ENCODE peak calls at places on chromosomes 1 and 21, in seven cellular contexts. One of them, this sample, is unnamed.

GRCh38 chr1:119554188-119554587 is 47.2 kb downstream of the HSD3B1 start:
- DNase-seq in tibial nerve: peak; percentile 33
- DNase-seq in psoas muscle: no peak
- DNase-seq in cardiac fibroblast: peak; percentile 65
- DNase-seq in BJ: no peak
- DNase-seq in left ventricle myocardium inferior: no peak
- DNase-seq in lower lobe of right lung: no peak
- DNase-seq in this sample: no peak

GRCh38 chr1:92837062-92837461 is 5.2 kb downstream of the RPL5 start:
- DNase-seq in tibial nerve: no peak
- DNase-seq in psoas muscle: no peak
- DNase-seq in cardiac fibroblast: peak; percentile 37
- DNase-seq in BJ: no peak
- DNase-seq in left ventricle myocardium inferior: no peak
- DNase-seq in lower lobe of right lung: no peak
- DNase-seq in this sample: no peak

GRCh38 chr1:88736633-88737248 is 52.7 kb downstream of the PKN2 start:
- DNase-seq in tibial nerve: no peak
- DNase-seq in psoas muscle: no peak
- DNase-seq in cardiac fibroblast: peak; percentile 67
- DNase-seq in BJ: no peak
- DNase-seq in left ventricle myocardium inferior: no peak
- DNase-seq in lower lobe of right lung: no peak
- DNase-seq in this sample: no peak

GRCh38 chr1:966135-966602 is at the start of gene PLEKHN1:
- DNase-seq in tibial nerve: no peak
- DNase-seq in psoas muscle: peak; percentile 22
- DNase-seq in cardiac fibroblast: peak; percentile 62
- DNase-seq in BJ: no peak
- DNase-seq in left ventricle myocardium inferior: no peak
- DNase-seq in lower lobe of right lung: no peak
- DNase-seq in this sample: no peak

GRCh38 chr1:223249854-223250631 is 107.0 kb upstream of the TLR5 start:
- DNase-seq in tibial nerve: no peak
- DNase-seq in psoas muscle: no peak
- DNase-seq in cardiac fibroblast: no peak
- DNase-seq in BJ: no peak
- DNase-seq in left ventricle myocardium inferior: no peak
- DNase-seq in lower lobe of right lung: no peak
- DNase-seq in this sample: no peak

GRCh38 chr1:49416758-49417157 is 607.0 kb downstream of the AGBL4 start:
- DNase-seq in tibial nerve: no peak
- DNase-seq in psoas muscle: no peak
- DNase-seq in cardiac fibroblast: no peak
- DNase-seq in BJ: no peak
- DNase-seq in left ventricle myocardium inferior: no peak
- DNase-seq in lower lobe of right lung: no peak
- DNase-seq in this sample: no peak

GRCh38 chr1:5638582-5638981 is 353.6 kb downstream of the NPHP4 start:
- DNase-seq in tibial nerve: no peak
- DNase-seq in psoas muscle: no peak
- DNase-seq in cardiac fibroblast: no peak
- DNase-seq in BJ: no peak
- DNase-seq in left ventricle myocardium inferior: no peak
- DNase-seq in lower lobe of right lung: no peak
- DNase-seq in this sample: no peak

GRCh38 chr1:21229246-21230000 is 52.7 kb upstream of the EIF4G3 start:
- DNase-seq in tibial nerve: no peak
- DNase-seq in psoas muscle: no peak
- DNase-seq in cardiac fibroblast: peak; percentile 95
- DNase-seq in BJ: no peak
- DNase-seq in left ventricle myocardium inferior: no peak
- DNase-seq in lower lobe of right lung: no peak
- DNase-seq in this sample: no peak

GRCh38 chr1:15758953-15759661 is 512 bp downstream of the FBLIM1 start:
- DNase-seq in tibial nerve: no peak
- DNase-seq in psoas muscle: no peak
- DNase-seq in cardiac fibroblast: no peak
- DNase-seq in BJ: no peak
- DNase-seq in left ventricle myocardium inferior: no peak
- DNase-seq in lower lobe of right lung: no peak
- DNase-seq in this sample: no peak

GRCh38 chr1:84078108-84078823 is 65.8 kb upstream of the PRKACB start:
- DNase-seq in tibial nerve: peak; percentile 7
- DNase-seq in psoas muscle: no peak
- DNase-seq in cardiac fibroblast: peak; percentile 37
- DNase-seq in BJ: no peak
- DNase-seq in left ventricle myocardium inferior: no peak
- DNase-seq in lower lobe of right lung: no peak
- DNase-seq in this sample: peak; percentile 40

GRCh38 chr1:170321113-170321512 is 175.4 kb downstream of the NTMT2 start:
- DNase-seq in tibial nerve: no peak
- DNase-seq in psoas muscle: no peak
- DNase-seq in cardiac fibroblast: peak; percentile 58
- DNase-seq in BJ: no peak
- DNase-seq in left ventricle myocardium inferior: no peak
- DNase-seq in lower lobe of right lung: no peak
- DNase-seq in this sample: no peak

GRCh38 chr1:94039514-94039870 is 81.5 kb downstream of the ABCA4 start:
- DNase-seq in tibial nerve: peak; percentile 80
- DNase-seq in psoas muscle: peak; percentile 70
- DNase-seq in cardiac fibroblast: peak; percentile 86
- DNase-seq in BJ: no peak
- DNase-seq in left ventricle myocardium inferior: peak; percentile 68
- DNase-seq in lower lobe of right lung: peak; percentile 76
- DNase-seq in this sample: no peak

GRCh38 chr1:119929643-119930310 is 33.5 kb upstream of the ADAM30 start:
- DNase-seq in tibial nerve: no peak
- DNase-seq in psoas muscle: no peak
- DNase-seq in cardiac fibroblast: no peak
- DNase-seq in BJ: no peak
- DNase-seq in left ventricle myocardium inferior: no peak
- DNase-seq in lower lobe of right lung: no peak
- DNase-seq in this sample: no peak

GRCh38 chr21:44625756-44626155 is 1.1 kb upstream of the KRTAP10-9 start:
- DNase-seq in tibial nerve: no peak
- DNase-seq in psoas muscle: no peak
- DNase-seq in cardiac fibroblast: no peak
- DNase-seq in BJ: no peak
- DNase-seq in left ventricle myocardium inferior: no peak
- DNase-seq in lower lobe of right lung: no peak
- DNase-seq in this sample: no peak

GRCh38 chr21:39318091-39318959 is 4.9 kb upstream of the BRWD1 start:
- DNase-seq in tibial nerve: no peak
- DNase-seq in psoas muscle: no peak
- DNase-seq in cardiac fibroblast: no peak
- DNase-seq in BJ: no peak
- DNase-seq in left ventricle myocardium inferior: no peak
- DNase-seq in lower lobe of right lung: no peak
- DNase-seq in this sample: no peak

GRCh38 chr1:18166341-18166740 is 58.7 kb downstream of the IGSF21 start:
- DNase-seq in tibial nerve: no peak
- DNase-seq in psoas muscle: no peak
- DNase-seq in cardiac fibroblast: no peak
- DNase-seq in BJ: no peak
- DNase-seq in left ventricle myocardium inferior: peak; percentile 22
- DNase-seq in lower lobe of right lung: no peak
- DNase-seq in this sample: no peak

GRCh38 chr1:145858238-145858936 is 494 bp downstream of the PIAS3 start:
- DNase-seq in tibial nerve: peak; percentile 63
- DNase-seq in psoas muscle: peak; percentile 67
- DNase-seq in cardiac fibroblast: peak; percentile 35
- DNase-seq in BJ: no peak
- DNase-seq in left ventricle myocardium inferior: peak; percentile 54
- DNase-seq in lower lobe of right lung: peak; percentile 73
- DNase-seq in this sample: no peak

GRCh38 chr1:13628218-13628617 is 44.6 kb downstream of the PDPN start:
- DNase-seq in tibial nerve: no peak
- DNase-seq in psoas muscle: no peak
- DNase-seq in cardiac fibroblast: peak; percentile 52
- DNase-seq in BJ: no peak
- DNase-seq in left ventricle myocardium inferior: no peak
- DNase-seq in lower lobe of right lung: no peak
- DNase-seq in this sample: no peak

GRCh38 chr1:13623021-13623637 is 39.5 kb downstream of the PDPN start:
- DNase-seq in tibial nerve: no peak
- DNase-seq in psoas muscle: no peak
- DNase-seq in cardiac fibroblast: peak; percentile 38
- DNase-seq in BJ: no peak
- DNase-seq in left ventricle myocardium inferior: no peak
- DNase-seq in lower lobe of right lung: no peak
- DNase-seq in this sample: no peak

GRCh38 chr1:13627128-13627527 is 43.5 kb downstream of the PDPN start:
- DNase-seq in tibial nerve: no peak
- DNase-seq in psoas muscle: no peak
- DNase-seq in cardiac fibroblast: no peak
- DNase-seq in BJ: no peak
- DNase-seq in left ventricle myocardium inferior: no peak
- DNase-seq in lower lobe of right lung: no peak
- DNase-seq in this sample: no peak

GRCh38 chr1:13620825-13621224 is 37.2 kb downstream of the PDPN start:
- DNase-seq in tibial nerve: no peak
- DNase-seq in psoas muscle: no peak
- DNase-seq in cardiac fibroblast: no peak
- DNase-seq in BJ: no peak
- DNase-seq in left ventricle myocardium inferior: no peak
- DNase-seq in lower lobe of right lung: no peak
- DNase-seq in this sample: no peak

DNA sequence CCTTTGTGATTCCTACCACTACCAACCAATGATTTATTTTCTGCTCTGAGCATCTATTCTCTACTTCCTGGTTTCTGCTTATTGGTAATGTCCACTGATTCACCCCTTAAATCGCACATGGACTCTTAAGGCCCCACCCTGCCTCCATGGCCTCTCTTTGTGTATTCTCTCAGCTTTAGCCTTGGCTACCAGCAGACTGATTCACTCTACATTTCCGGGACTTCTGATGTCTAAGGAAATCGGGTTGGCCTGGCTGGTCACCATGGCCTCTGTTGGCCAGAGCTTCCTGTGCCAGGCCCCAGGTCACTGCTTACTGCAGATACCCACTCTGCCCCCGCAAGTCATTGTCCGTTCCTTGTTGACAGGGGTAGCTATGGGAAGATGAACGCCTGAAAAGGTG is 40.9 kb downstream of the PDPN start:
- DNase-seq in tibial nerve: no peak
- DNase-seq in psoas muscle: no peak
- DNase-seq in cardiac fibroblast: peak; percentile 30
- DNase-seq in BJ: no peak
- DNase-seq in left ventricle myocardium inferior: no peak
- DNase-seq in lower lobe of right lung: no peak
- DNase-seq in this sample: no peak
- H3K4me3 ChIP-seq in tibial nerve: no peak overlapping the region
- H3K4me3 ChIP-seq in psoas muscle: no peak overlapping the region
- H3K4me3 ChIP-seq in cardiac fibroblast: no peak overlapping the region
- H3K4me3 ChIP-seq in BJ: no peak overlapping the region
- H3K4me3 ChIP-seq in left ventricle myocardium inferior: no peak overlapping the region
- H3K4me3 ChIP-seq in lower lobe of right lung: no peak overlapping the region
- H3K4me3 ChIP-seq in this sample: no peak overlapping the region

DNA sequence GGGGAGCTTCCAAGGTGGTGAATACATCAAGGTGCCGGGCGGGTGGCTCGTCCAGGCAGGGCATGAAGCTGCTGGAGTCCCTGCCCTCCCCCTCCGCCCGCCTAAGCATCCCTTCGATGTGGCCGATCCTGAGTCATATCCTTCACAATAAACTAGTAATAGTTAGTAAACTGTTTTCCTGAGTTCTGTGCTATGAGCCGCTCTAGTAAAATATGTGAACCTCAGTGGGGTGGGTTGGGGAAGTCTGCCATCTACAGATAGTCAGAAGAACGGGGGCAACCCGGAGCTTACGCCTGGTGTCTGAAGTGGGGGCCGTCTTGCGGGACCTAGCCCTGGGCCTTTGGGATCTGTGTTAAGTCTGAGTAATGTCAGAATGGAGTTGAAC is 21.6 kb downstream of the C2CD2 start:
- DNase-seq in tibial nerve: no peak
- DNase-seq in psoas muscle: peak; percentile 38
- DNase-seq in cardiac fibroblast: peak; percentile 94
- DNase-seq in BJ: peak; percentile 41
- DNase-seq in left ventricle myocardium inferior: no peak
- DNase-seq in lower lobe of right lung: no peak
- DNase-seq in this sample: peak; percentile 90
- TF ChIP-seq CTCF in tibial nerve: no peak
- TF ChIP-seq CTCF in psoas muscle: no peak
- TF ChIP-seq CTCF in cardiac fibroblast: peak; percentile 43
- TF ChIP-seq CTCF in BJ: peak; percentile 15
- TF ChIP-seq CTCF in left ventricle myocardium inferior: no peak
- TF ChIP-seq CTCF in lower lobe of right lung: no peak
- TF ChIP-seq CTCF in this sample: peak; percentile 45

GRCh38 chr1:155017021-155017945 is 14.7 kb downstream of the ZBTB7B start:
- DNase-seq in tibial nerve: peak; percentile 78
- DNase-seq in psoas muscle: peak; percentile 91
- DNase-seq in cardiac fibroblast: peak; percentile 89
- DNase-seq in BJ: peak; percentile 55
- DNase-seq in left ventricle myocardium inferior: peak; percentile 90
- DNase-seq in lower lobe of right lung: peak; percentile 92
- DNase-seq in this sample: peak; percentile 98

GRCh38 chr1:155018617-155019348 is 14.8 kb downstream of the DCST2 start:
- DNase-seq in tibial nerve: no peak
- DNase-seq in psoas muscle: no peak
- DNase-seq in cardiac fibroblast: no peak
- DNase-seq in BJ: no peak
- DNase-seq in left ventricle myocardium inferior: no peak
- DNase-seq in lower lobe of right lung: no peak
- DNase-seq in this sample: peak; percentile 34

GRCh38 chr1:155019377-155020245 is 14.0 kb downstream of the DCST2 start:
- DNase-seq in tibial nerve: no peak
- DNase-seq in psoas muscle: no peak
- DNase-seq in cardiac fibroblast: no peak
- DNase-seq in BJ: no peak
- DNase-seq in left ventricle myocardium inferior: no peak
- DNase-seq in lower lobe of right lung: no peak
- DNase-seq in this sample: peak; percentile 40

GRCh38 chr1:155016231-155016831 is 13.7 kb downstream of the ZBTB7B start:
- DNase-seq in tibial nerve: no peak
- DNase-seq in psoas muscle: no peak
- DNase-seq in cardiac fibroblast: no peak
- DNase-seq in BJ: no peak
- DNase-seq in left ventricle myocardium inferior: no peak
- DNase-seq in lower lobe of right lung: no peak
- DNase-seq in this sample: peak; percentile 63

GRCh38 chr1:155017946-155018316 is 15.3 kb downstream of the ZBTB7B start:
- DNase-seq in tibial nerve: no peak
- DNase-seq in psoas muscle: no peak
- DNase-seq in cardiac fibroblast: no peak
- DNase-seq in BJ: no peak
- DNase-seq in left ventricle myocardium inferior: no peak
- DNase-seq in lower lobe of right lung: no peak
- DNase-seq in this sample: no peak
- H3K4me3 ChIP-seq in tibial nerve: peak overlapping the region; percentile 36
- H3K4me3 ChIP-seq in psoas muscle: peak overlapping the region; percentile 67
- H3K4me3 ChIP-seq in cardiac fibroblast: peak overlapping the region; percentile 23
- H3K4me3 ChIP-seq in BJ: no peak overlapping the region
- H3K4me3 ChIP-seq in left ventricle myocardium inferior: peak overlapping the region; percentile 67
- H3K4me3 ChIP-seq in lower lobe of right lung: peak overlapping the region; percentile 52
- H3K4me3 ChIP-seq in this sample: no peak overlapping the region

DNA sequence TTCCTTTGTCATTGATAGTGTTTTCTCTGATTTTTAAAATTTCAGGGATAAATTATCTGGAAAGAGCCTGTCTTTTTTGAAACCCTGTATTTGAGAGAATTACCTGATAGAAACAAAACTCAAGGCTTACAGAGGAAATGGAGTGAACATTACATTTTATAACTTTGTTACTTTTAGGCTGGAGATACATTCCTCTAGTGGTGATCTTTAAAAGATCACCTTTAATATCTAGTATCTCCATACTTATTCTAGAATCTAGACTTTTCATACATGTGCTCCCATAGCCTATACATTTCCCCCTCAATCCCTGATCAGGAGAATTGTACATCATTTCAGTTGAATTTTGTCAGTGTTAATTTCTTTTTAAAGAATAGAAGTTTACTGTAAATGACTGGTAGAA is 33.6 kb downstream of the RASAL2 start:
- DNase-seq in tibial nerve: no peak
- DNase-seq in psoas muscle: no peak
- DNase-seq in cardiac fibroblast: no peak
- DNase-seq in BJ: no peak
- DNase-seq in left ventricle myocardium inferior: no peak
- DNase-seq in lower lobe of right lung: no peak
- DNase-seq in this sample: no peak
- TF ChIP-seq CTCF in tibial nerve: no peak
- TF ChIP-seq CTCF in psoas muscle: no peak
- TF ChIP-seq CTCF in cardiac fibroblast: peak; percentile 23
- TF ChIP-seq CTCF in BJ: no peak
- TF ChIP-seq CTCF in left ventricle myocardium inferior: no peak
- TF ChIP-seq CTCF in lower lobe of right lung: no peak
- TF ChIP-seq CTCF in this sample: no peak

This sample was measured in RWPE2.